ENCODE peak calls at places on chromosomes 16 and 17, in eight cellular contexts. W, Z, N, L, Q, S, M and A are unnamed samples.
A peak's percentile ranks its signal among the peaks of the same experiment; 100 is the strongest.

GRCh38 chr16:72508196-72508595 is 336.2 kb upstream of the PMFBP1 start:
- DNase-seq in W (no peak), Z (no peak), N (no peak), L (no peak), Q (no peak), S (no peak), M (no peak), A (no peak)

GRCh38 chr16:55830658-55831294 is 2.1 kb downstream of the CES1 start:
- DNase-seq in W (no peak), Z (no peak), N (no peak), L (no peak), Q (no peak), S (no peak), M (no peak), A (no peak)

GRCh38 chr16:84356591-84357116 is 11.7 kb upstream of the ATP2C2 start:
- DNase-seq in W (no peak), Z (no peak), N (no peak), L (peak; percentile 32), Q (no peak), S (peak; percentile 47), M (no peak), A (no peak)

GRCh38 chr17:77909236-77909635 is 49.3 kb upstream of the TNRC6C start:
- DNase-seq in W (no peak), Z (peak; percentile 27), N (peak; percentile 53), L (no peak), Q (peak; percentile 70), S (peak; percentile 35), M (peak; percentile 84), A (no peak)

GRCh38 chr17:10156579-10157488 is 41.6 kb downstream of the GAS7 start:
- DNase-seq in W (no peak), Z (peak; percentile 53), N (peak; percentile 81), L (peak; percentile 30), Q (no peak), S (peak; percentile 35), M (peak; percentile 68), A (peak; percentile 32)

GRCh38 chr16:85969591-85969990 is 70.6 kb downstream of the IRF8 start:
- DNase-seq in W (no peak), Z (no peak), N (no peak), L (no peak), Q (no peak), S (no peak), M (no peak), A (no peak)

GRCh38 chr16:22191966-22192260 is 14.2 kb upstream of the EEF2K start:
- DNase-seq in W (peak; percentile 37), Z (peak; percentile 61), N (no peak), L (no peak), Q (no peak), S (no peak), M (no peak), A (peak; percentile 45)

GRCh38 chr16:9610727-9611126 is 519.3 kb downstream of the HAPSTR1 start:
- DNase-seq in W (no peak), Z (no peak), N (no peak), L (no peak), Q (no peak), S (no peak), M (no peak), A (no peak)

GRCh38 chr16:1788708-1789100 is 4.8 kb downstream of the IGFALS start:
- DNase-seq in W (no peak), Z (no peak), N (peak; percentile 57), L (no peak), Q (peak; percentile 14), S (peak; percentile 83), M (peak; percentile 66), A (no peak)

GRCh38 chr17:6570731-6571465 is 14.5 kb upstream of the PITPNM3 start:
- DNase-seq in W (no peak), Z (no peak), N (no peak), L (peak; percentile 10), Q (no peak), S (no peak), M (no peak), A (no peak)

DNA sequence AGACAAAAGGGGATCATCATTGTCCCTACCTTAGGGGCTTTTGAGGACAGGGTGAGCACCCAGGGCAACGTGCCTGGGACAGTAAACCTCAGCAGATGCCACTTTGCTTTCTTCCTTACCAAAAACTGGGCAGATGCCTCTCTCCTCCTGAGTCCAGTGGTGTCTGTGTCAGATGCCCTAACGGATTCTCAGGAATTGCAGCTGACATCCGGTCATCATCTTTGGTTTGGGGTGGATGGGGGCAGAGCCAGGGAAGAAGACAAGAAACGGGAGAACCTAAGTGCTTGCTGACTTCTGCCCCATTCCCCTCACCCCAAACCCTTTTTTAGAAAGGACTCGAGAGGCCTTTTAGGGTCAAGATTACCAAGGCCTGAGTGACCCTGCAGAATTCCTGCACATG is 187.5 kb downstream of the MSI2 start:
- DNase-seq in W (no peak), Z (no peak), N (no peak), L (no peak), Q (no peak), S (no peak), M (no peak), A (no peak)
- H3K27ac ChIP-seq in W (no peak overlapping the region), Z (no peak overlapping the region), N (no peak overlapping the region), L (no peak overlapping the region), Q (no peak overlapping the region), S (peak overlapping the region; percentile 67), M (no peak overlapping the region), A (peak overlapping the region; percentile 96)

DNA sequence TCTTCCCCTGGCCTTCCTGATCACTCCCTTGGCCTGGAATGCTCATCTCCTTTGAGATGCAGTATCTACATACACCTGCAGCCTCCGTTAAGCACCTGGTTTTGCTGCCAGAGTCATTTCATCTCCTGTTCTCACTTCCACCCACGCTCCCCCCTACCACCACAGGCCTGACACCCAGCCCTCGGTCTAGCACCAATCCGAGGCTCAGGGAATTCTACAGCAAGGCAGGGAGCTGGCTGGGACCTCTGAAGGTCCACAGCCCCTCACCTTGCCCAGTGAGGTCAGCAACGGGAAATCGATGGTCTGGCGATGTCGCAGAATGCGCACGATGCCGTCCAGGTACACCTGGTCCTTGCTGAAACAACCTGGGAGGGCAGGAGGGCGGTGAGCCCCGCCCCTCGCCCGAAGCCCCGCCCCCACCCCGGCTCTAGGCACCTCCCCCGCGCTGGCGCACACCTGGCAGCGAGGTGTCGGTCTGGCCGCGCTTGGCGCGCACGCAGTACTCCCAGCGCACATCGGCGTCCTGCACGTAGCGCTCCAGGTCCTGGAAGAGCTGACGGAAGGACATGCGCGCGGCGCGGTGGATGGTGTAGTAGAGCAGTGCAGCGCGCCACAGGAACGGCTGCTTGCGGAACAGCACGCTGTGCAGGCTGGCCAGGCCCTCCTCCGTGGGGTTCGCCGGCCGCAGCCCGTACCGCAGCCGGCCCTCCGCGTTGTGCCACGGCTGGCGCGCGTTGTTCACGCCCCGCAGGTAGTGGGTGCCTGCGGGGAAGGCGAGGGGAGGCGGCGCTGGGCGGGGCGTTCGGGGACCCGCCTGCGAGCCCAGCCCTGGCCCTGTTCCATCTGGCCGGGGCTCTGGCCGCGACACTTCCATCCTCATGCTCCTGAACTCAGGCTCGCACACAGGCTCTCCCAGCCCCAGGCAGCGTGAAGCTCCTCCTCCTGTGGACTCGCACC is 5.7 kb downstream of the MATCAP1 start:
- DNase-seq in W (peak; percentile 53), Z (peak; percentile 75), N (peak; percentile 93), L (peak; percentile 88), Q (peak; percentile 54), S (peak; percentile 82), M (peak; percentile 85), A (no peak)
- H3K27ac ChIP-seq in W (no peak overlapping the region), Z (no peak overlapping the region), N (peak overlapping the region; percentile 61), L (peak overlapping the region; percentile 85), Q (peak overlapping the region; percentile 9), S (peak overlapping the region; percentile 76), M (no peak overlapping the region), A (peak overlapping the region; percentile 96)

GRCh38 chr16:23833960-23834685 is 1.7 kb upstream of the PRKCB start:
- DNase-seq in W (no peak), Z (no peak), N (no peak), L (no peak), Q (no peak), S (no peak), M (no peak), A (no peak)

GRCh38 chr16:23830276-23830675 is 5.5 kb upstream of the PRKCB start:
- DNase-seq in W (no peak), Z (no peak), N (no peak), L (no peak), Q (no peak), S (no peak), M (no peak), A (no peak)

GRCh38 chr16:23833504-23833903 is 2.3 kb upstream of the PRKCB start:
- DNase-seq in W (no peak), Z (no peak), N (no peak), L (no peak), Q (no peak), S (no peak), M (no peak), A (no peak)

GRCh38 chr16:23835390-23836077 is at the start of gene PRKCB:
- DNase-seq in W (peak; percentile 89), Z (peak; percentile 92), N (peak; percentile 90), L (peak; percentile 68), Q (peak; percentile 47), S (peak; percentile 43), M (peak; percentile 89), A (peak; percentile 15)

GRCh38 chr16:23832882-23833281 is 2.9 kb upstream of the PRKCB start:
- DNase-seq in W (no peak), Z (no peak), N (no peak), L (no peak), Q (no peak), S (no peak), M (no peak), A (no peak)
- H3K27ac ChIP-seq in W (no peak overlapping the region), Z (no peak overlapping the region), N (no peak overlapping the region), L (no peak overlapping the region), Q (no peak overlapping the region), S (no peak overlapping the region), M (no peak overlapping the region), A (no peak overlapping the region)

GRCh38 chr17:69265873-69266272 is 37.2 kb upstream of the ABCA10 start:
- DNase-seq in W (no peak), Z (no peak), N (no peak), L (no peak), Q (no peak), S (no peak), M (no peak), A (no peak)

GRCh38 chr17:69267219-69267618 is 38.6 kb upstream of the ABCA10 start:
- DNase-seq in W (no peak), Z (no peak), N (no peak), L (no peak), Q (no peak), S (no peak), M (no peak), A (no peak)

GRCh38 chr17:69268442-69269068 is 39.9 kb upstream of the ABCA10 start:
- DNase-seq in W (no peak), Z (no peak), N (no peak), L (no peak), Q (no peak), S (no peak), M (no peak), A (no peak)

DNA sequence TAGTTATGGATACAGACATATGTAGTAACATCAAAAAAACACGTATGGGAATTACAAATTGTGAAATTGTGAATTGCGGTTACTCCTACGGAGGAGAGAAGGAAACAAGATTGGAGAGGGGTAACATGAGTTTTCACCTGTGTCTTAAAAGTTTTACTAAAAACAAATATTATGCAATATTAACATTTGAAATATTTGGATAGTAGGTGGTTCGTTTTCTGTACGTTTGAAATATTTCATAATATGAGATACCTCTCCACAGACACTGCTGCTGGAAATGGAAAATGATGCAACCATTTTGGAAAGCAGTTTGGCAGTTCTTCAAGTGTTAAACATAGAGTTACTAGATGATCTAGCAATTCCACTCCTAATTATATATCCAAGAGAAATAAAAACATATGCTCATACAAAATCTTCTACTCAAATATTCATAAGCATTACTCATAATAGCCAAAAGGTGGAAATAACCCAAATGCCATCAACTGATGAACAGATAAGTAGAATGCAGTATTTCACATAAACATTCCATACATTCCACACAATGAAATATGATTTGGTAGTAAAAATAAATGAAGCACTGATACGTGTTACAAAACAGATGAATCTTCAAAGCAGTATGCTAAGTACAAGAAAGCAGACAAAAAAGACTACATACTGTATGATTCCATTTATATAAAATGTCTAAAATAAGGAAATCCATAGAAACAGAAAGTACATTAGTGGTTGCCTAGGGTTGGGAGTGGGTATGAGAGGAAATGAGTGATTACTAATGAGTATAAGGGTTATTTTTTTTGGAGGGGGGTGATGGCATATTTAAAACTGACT is 40.8 kb upstream of the ABCA10 start:
- DNase-seq in W (no peak), Z (no peak), N (no peak), L (no peak), Q (no peak), S (no peak), M (no peak), A (no peak)
- H3K27ac ChIP-seq in W (no peak overlapping the region), Z (no peak overlapping the region), N (no peak overlapping the region), L (no peak overlapping the region), Q (no peak overlapping the region), S (no peak overlapping the region), M (no peak overlapping the region), A (peak overlapping the region; percentile 62)